ENCODE peak calls at places on chromosomes 4 and X, in six cellular contexts. One of them, this sample, is unnamed. For H3K4me1, the result is how much of the 10 kb centered on the place peaks cover.

GRCh38 chr4:122773021-122773420 is 40.5 kb downstream of the BBS12 start:
- DNase-seq in A549: no peak
- DNase-seq in effector memory CD4-positive, alpha-beta T cell: no peak
- DNase-seq in adrenal gland: no peak
- DNase-seq in CD4-positive, CD25-positive, alpha-beta regulatory T cell: no peak
- DNase-seq in astrocyte: no peak
- DNase-seq in this sample: no peak

GRCh38 chr4:109588176-109588575 is 28.1 kb downstream of the MCUB start:
- DNase-seq in A549: no peak
- DNase-seq in effector memory CD4-positive, alpha-beta T cell: no peak
- DNase-seq in adrenal gland: peak
- DNase-seq in CD4-positive, CD25-positive, alpha-beta regulatory T cell: peak
- DNase-seq in astrocyte: no peak
- DNase-seq in this sample: no peak

GRCh38 chrX:104173841-104174240 is 7.6 kb downstream of the FAM199X start:
- DNase-seq in A549: no peak
- DNase-seq in effector memory CD4-positive, alpha-beta T cell: no peak
- DNase-seq in adrenal gland: no peak
- DNase-seq in CD4-positive, CD25-positive, alpha-beta regulatory T cell: no peak
- DNase-seq in astrocyte: no peak
- DNase-seq in this sample: no peak

GRCh38 chrX:111168314-111168713 is 72.3 kb downstream of the PAK3 start:
- DNase-seq in A549: peak
- DNase-seq in effector memory CD4-positive, alpha-beta T cell: no peak
- DNase-seq in adrenal gland: peak
- DNase-seq in CD4-positive, CD25-positive, alpha-beta regulatory T cell: no peak
- DNase-seq in astrocyte: no peak
- DNase-seq in this sample: no peak

GRCh38 chr4:81031389-81032173 is 1.1 kb downstream of the BMP3 start:
- DNase-seq in A549: no peak
- DNase-seq in effector memory CD4-positive, alpha-beta T cell: no peak
- DNase-seq in adrenal gland: no peak
- DNase-seq in CD4-positive, CD25-positive, alpha-beta regulatory T cell: no peak
- DNase-seq in astrocyte: no peak
- DNase-seq in this sample: peak

GRCh38 chr4:26426892-26427291 is 63.4 kb downstream of the CCKAR start:
- DNase-seq in A549: no peak
- DNase-seq in effector memory CD4-positive, alpha-beta T cell: no peak
- DNase-seq in adrenal gland: no peak
- DNase-seq in CD4-positive, CD25-positive, alpha-beta regulatory T cell: no peak
- DNase-seq in astrocyte: no peak
- DNase-seq in this sample: no peak

GRCh38 chrX:119399772-119400101 is 601 bp downstream of the SLC25A43 start:
- DNase-seq in A549: no peak
- DNase-seq in effector memory CD4-positive, alpha-beta T cell: no peak
- DNase-seq in adrenal gland: no peak
- DNase-seq in CD4-positive, CD25-positive, alpha-beta regulatory T cell: no peak
- DNase-seq in astrocyte: peak
- DNase-seq in this sample: no peak

GRCh38 chrX:11188664-11189063 is 77.5 kb downstream of the HCCS start:
- DNase-seq in A549: no peak
- DNase-seq in effector memory CD4-positive, alpha-beta T cell: no peak
- DNase-seq in adrenal gland: no peak
- DNase-seq in CD4-positive, CD25-positive, alpha-beta regulatory T cell: no peak
- DNase-seq in astrocyte: peak
- DNase-seq in this sample: no peak

GRCh38 chr4:20101831-20102230 is 149.9 kb upstream of the SLIT2 start:
- DNase-seq in A549: no peak
- DNase-seq in effector memory CD4-positive, alpha-beta T cell: no peak
- DNase-seq in adrenal gland: no peak
- DNase-seq in CD4-positive, CD25-positive, alpha-beta regulatory T cell: no peak
- DNase-seq in astrocyte: no peak
- DNase-seq in this sample: no peak

GRCh38 chr4:100838286-100838685 is 320.5 kb upstream of the EMCN start:
- DNase-seq in A549: no peak
- DNase-seq in effector memory CD4-positive, alpha-beta T cell: no peak
- DNase-seq in adrenal gland: no peak
- DNase-seq in CD4-positive, CD25-positive, alpha-beta regulatory T cell: no peak
- DNase-seq in astrocyte: no peak
- DNase-seq in this sample: no peak

GRCh38 chr4:13143234-13143633 is 340.9 kb downstream of the RAB28 start:
- DNase-seq in A549: no peak
- DNase-seq in effector memory CD4-positive, alpha-beta T cell: no peak
- DNase-seq in adrenal gland: no peak
- DNase-seq in CD4-positive, CD25-positive, alpha-beta regulatory T cell: no peak
- DNase-seq in astrocyte: no peak
- DNase-seq in this sample: no peak
- H3K4me1 ChIP-seq in A549: under half
- H3K4me1 ChIP-seq in effector memory CD4-positive, alpha-beta T cell: under half
- H3K4me1 ChIP-seq in adrenal gland: under half
- H3K4me1 ChIP-seq in CD4-positive, CD25-positive, alpha-beta regulatory T cell: under half
- H3K4me1 ChIP-seq in astrocyte: under half
- H3K4me1 ChIP-seq in this sample: under half

GRCh38 chr4:84800256-84800655 is 166.2 kb downstream of the WDFY3 start:
- DNase-seq in A549: no peak
- DNase-seq in effector memory CD4-positive, alpha-beta T cell: no peak
- DNase-seq in adrenal gland: no peak
- DNase-seq in CD4-positive, CD25-positive, alpha-beta regulatory T cell: no peak
- DNase-seq in astrocyte: peak
- DNase-seq in this sample: no peak
- H3K27ac ChIP-seq in A549: no peak
- H3K27ac ChIP-seq in effector memory CD4-positive, alpha-beta T cell: no peak
- H3K27ac ChIP-seq in adrenal gland: no peak
- H3K27ac ChIP-seq in CD4-positive, CD25-positive, alpha-beta regulatory T cell: no peak
- H3K27ac ChIP-seq in astrocyte: no peak
- H3K27ac ChIP-seq in this sample: no peak

GRCh38 chrX:40097492-40098263 is at the start of gene BCOR:
- DNase-seq in A549: peak
- DNase-seq in effector memory CD4-positive, alpha-beta T cell: peak
- DNase-seq in adrenal gland: peak
- DNase-seq in CD4-positive, CD25-positive, alpha-beta regulatory T cell: peak
- DNase-seq in astrocyte: no peak
- DNase-seq in this sample: peak

GRCh38 chrX:40099046-40099968 is 1.5 kb upstream of the BCOR start:
- DNase-seq in A549: no peak
- DNase-seq in effector memory CD4-positive, alpha-beta T cell: peak
- DNase-seq in adrenal gland: peak
- DNase-seq in CD4-positive, CD25-positive, alpha-beta regulatory T cell: peak
- DNase-seq in astrocyte: no peak
- DNase-seq in this sample: peak

GRCh38 chrX:40097101-40097491 is 662 bp downstream of the BCOR start:
- DNase-seq in A549: no peak
- DNase-seq in effector memory CD4-positive, alpha-beta T cell: no peak
- DNase-seq in adrenal gland: peak
- DNase-seq in CD4-positive, CD25-positive, alpha-beta regulatory T cell: no peak
- DNase-seq in astrocyte: no peak
- DNase-seq in this sample: no peak

GRCh38 chrX:40100141-40100536 is 2.4 kb upstream of the BCOR start:
- DNase-seq in A549: no peak
- DNase-seq in effector memory CD4-positive, alpha-beta T cell: no peak
- DNase-seq in adrenal gland: peak
- DNase-seq in CD4-positive, CD25-positive, alpha-beta regulatory T cell: no peak
- DNase-seq in astrocyte: no peak
- DNase-seq in this sample: no peak

GRCh38 chrX:40098264-40099045 is 697 bp upstream of the BCOR start:
- DNase-seq in A549: peak
- DNase-seq in effector memory CD4-positive, alpha-beta T cell: peak
- DNase-seq in adrenal gland: peak
- DNase-seq in CD4-positive, CD25-positive, alpha-beta regulatory T cell: peak
- DNase-seq in astrocyte: no peak
- DNase-seq in this sample: no peak
- H3K4me1 ChIP-seq in A549: under half
- H3K4me1 ChIP-seq in effector memory CD4-positive, alpha-beta T cell: under half
- H3K4me1 ChIP-seq in adrenal gland: under half
- H3K4me1 ChIP-seq in CD4-positive, CD25-positive, alpha-beta regulatory T cell: under half
- H3K4me1 ChIP-seq in astrocyte: under half
- H3K4me1 ChIP-seq in this sample: under half

GRCh38 chr4:113586072-113586471 is 175.5 kb downstream of the CAMK2D start:
- DNase-seq in A549: no peak
- DNase-seq in effector memory CD4-positive, alpha-beta T cell: no peak
- DNase-seq in adrenal gland: peak
- DNase-seq in CD4-positive, CD25-positive, alpha-beta regulatory T cell: no peak
- DNase-seq in astrocyte: no peak
- DNase-seq in this sample: no peak
- H3K27ac ChIP-seq in A549: no peak
- H3K27ac ChIP-seq in effector memory CD4-positive, alpha-beta T cell: no peak
- H3K27ac ChIP-seq in adrenal gland: no peak
- H3K27ac ChIP-seq in CD4-positive, CD25-positive, alpha-beta regulatory T cell: no peak
- H3K27ac ChIP-seq in astrocyte: no peak
- H3K27ac ChIP-seq in this sample: no peak

GRCh38 chr4:3772632-3773031 is 6.4 kb downstream of the ADRA2C start:
- DNase-seq in A549: no peak
- DNase-seq in effector memory CD4-positive, alpha-beta T cell: no peak
- DNase-seq in adrenal gland: no peak
- DNase-seq in CD4-positive, CD25-positive, alpha-beta regulatory T cell: no peak
- DNase-seq in astrocyte: no peak
- DNase-seq in this sample: no peak
- H3K4me1 ChIP-seq in A549: under half
- H3K4me1 ChIP-seq in effector memory CD4-positive, alpha-beta T cell: under half
- H3K4me1 ChIP-seq in adrenal gland: under half
- H3K4me1 ChIP-seq in CD4-positive, CD25-positive, alpha-beta regulatory T cell: under half
- H3K4me1 ChIP-seq in astrocyte: under half
- H3K4me1 ChIP-seq in this sample: under half

GRCh38 chr4:151518359-151518758 is 109.4 kb downstream of the FHIP1A start:
- DNase-seq in A549: no peak
- DNase-seq in effector memory CD4-positive, alpha-beta T cell: no peak
- DNase-seq in adrenal gland: no peak
- DNase-seq in CD4-positive, CD25-positive, alpha-beta regulatory T cell: no peak
- DNase-seq in astrocyte: no peak
- DNase-seq in this sample: no peak
- H3K27ac ChIP-seq in A549: no peak
- H3K27ac ChIP-seq in effector memory CD4-positive, alpha-beta T cell: no peak
- H3K27ac ChIP-seq in adrenal gland: no peak
- H3K27ac ChIP-seq in CD4-positive, CD25-positive, alpha-beta regulatory T cell: no peak
- H3K27ac ChIP-seq in astrocyte: no peak
- H3K27ac ChIP-seq in this sample: no peak

GRCh38 chr4:139191373-139191772 is 14.4 kb upstream of the ELF2 start:
- DNase-seq in A549: no peak
- DNase-seq in effector memory CD4-positive, alpha-beta T cell: no peak
- DNase-seq in adrenal gland: no peak
- DNase-seq in CD4-positive, CD25-positive, alpha-beta regulatory T cell: no peak
- DNase-seq in astrocyte: peak
- DNase-seq in this sample: no peak

GRCh38 chr4:139184129-139184528 is 7.1 kb upstream of the ELF2 start:
- DNase-seq in A549: peak
- DNase-seq in effector memory CD4-positive, alpha-beta T cell: no peak
- DNase-seq in adrenal gland: no peak
- DNase-seq in CD4-positive, CD25-positive, alpha-beta regulatory T cell: no peak
- DNase-seq in astrocyte: peak
- DNase-seq in this sample: no peak

GRCh38 chr4:139189417-139189749 is 12.4 kb upstream of the ELF2 start:
- DNase-seq in A549: no peak
- DNase-seq in effector memory CD4-positive, alpha-beta T cell: no peak
- DNase-seq in adrenal gland: no peak
- DNase-seq in CD4-positive, CD25-positive, alpha-beta regulatory T cell: no peak
- DNase-seq in astrocyte: no peak
- DNase-seq in this sample: no peak

GRCh38 chr4:139188648-139189416 is 11.8 kb upstream of the ELF2 start:
- DNase-seq in A549: no peak
- DNase-seq in effector memory CD4-positive, alpha-beta T cell: no peak
- DNase-seq in adrenal gland: no peak
- DNase-seq in CD4-positive, CD25-positive, alpha-beta regulatory T cell: no peak
- DNase-seq in astrocyte: no peak
- DNase-seq in this sample: no peak
- H3K4me1 ChIP-seq in A549: under half
- H3K4me1 ChIP-seq in effector memory CD4-positive, alpha-beta T cell: under half
- H3K4me1 ChIP-seq in adrenal gland: under half
- H3K4me1 ChIP-seq in CD4-positive, CD25-positive, alpha-beta regulatory T cell: under half
- H3K4me1 ChIP-seq in astrocyte: under half
- H3K4me1 ChIP-seq in this sample: under half

DNA sequence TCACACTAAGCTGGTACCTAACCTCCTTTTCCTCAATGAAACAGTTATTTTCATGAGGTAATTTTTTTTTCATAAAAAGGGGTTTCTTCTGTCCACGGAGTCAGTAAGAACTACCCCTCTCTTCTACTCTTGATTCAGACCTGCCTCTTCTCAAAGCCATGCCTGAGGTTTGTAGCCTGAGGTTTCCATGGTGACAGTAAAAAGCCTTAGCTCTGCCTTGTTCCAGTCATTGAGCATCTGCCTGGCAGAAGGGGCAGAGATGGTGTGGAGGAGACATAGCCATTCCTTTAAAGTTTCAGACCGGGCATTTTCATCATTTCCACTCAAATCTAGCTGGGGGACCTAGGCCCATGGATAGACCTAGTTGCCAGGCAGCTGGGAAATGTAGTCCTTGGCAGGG is 135.5 kb downstream of the REPS2 start:
- DNase-seq in A549: no peak
- DNase-seq in effector memory CD4-positive, alpha-beta T cell: no peak
- DNase-seq in adrenal gland: no peak
- DNase-seq in CD4-positive, CD25-positive, alpha-beta regulatory T cell: no peak
- DNase-seq in astrocyte: no peak
- DNase-seq in this sample: no peak
- H3K27ac ChIP-seq in A549: no peak
- H3K27ac ChIP-seq in effector memory CD4-positive, alpha-beta T cell: no peak
- H3K27ac ChIP-seq in adrenal gland: no peak
- H3K27ac ChIP-seq in CD4-positive, CD25-positive, alpha-beta regulatory T cell: no peak
- H3K27ac ChIP-seq in astrocyte: no peak
- H3K27ac ChIP-seq in this sample: no peak

DNA sequence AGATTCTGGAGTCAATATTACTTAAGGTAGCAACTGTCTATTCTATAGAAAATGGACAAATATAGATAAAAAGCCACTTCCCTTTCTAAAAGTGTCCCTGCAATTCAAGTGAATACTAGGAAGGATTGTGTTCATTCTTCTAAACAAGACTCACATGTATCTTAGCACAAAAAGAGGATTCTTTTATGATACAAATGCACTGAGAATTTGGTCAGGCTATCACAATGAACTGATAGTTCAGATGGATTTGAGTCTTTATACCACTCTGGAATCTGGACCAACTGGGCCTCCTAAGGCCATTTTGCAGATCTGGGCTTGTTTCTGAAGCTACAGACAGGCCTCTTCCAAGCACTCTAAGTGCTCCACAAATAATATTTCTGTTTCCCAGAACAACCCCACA is 7.1 kb downstream of the PKD2 start:
- DNase-seq in A549: no peak
- DNase-seq in effector memory CD4-positive, alpha-beta T cell: no peak
- DNase-seq in adrenal gland: no peak
- DNase-seq in CD4-positive, CD25-positive, alpha-beta regulatory T cell: no peak
- DNase-seq in astrocyte: no peak
- DNase-seq in this sample: no peak
- H3K4me1 ChIP-seq in A549: half or more
- H3K4me1 ChIP-seq in effector memory CD4-positive, alpha-beta T cell: under half
- H3K4me1 ChIP-seq in adrenal gland: half or more
- H3K4me1 ChIP-seq in CD4-positive, CD25-positive, alpha-beta regulatory T cell: under half
- H3K4me1 ChIP-seq in astrocyte: under half
- H3K4me1 ChIP-seq in this sample: under half

GRCh38 chrX:96683997-96684338 is 674 bp upstream of the DIAPH2 start:
- DNase-seq in A549: no peak
- DNase-seq in effector memory CD4-positive, alpha-beta T cell: no peak
- DNase-seq in adrenal gland: no peak
- DNase-seq in CD4-positive, CD25-positive, alpha-beta regulatory T cell: no peak
- DNase-seq in astrocyte: no peak
- DNase-seq in this sample: no peak
- H3K27ac ChIP-seq in A549: peak
- H3K27ac ChIP-seq in effector memory CD4-positive, alpha-beta T cell: no peak
- H3K27ac ChIP-seq in adrenal gland: no peak
- H3K27ac ChIP-seq in CD4-positive, CD25-positive, alpha-beta regulatory T cell: peak
- H3K27ac ChIP-seq in astrocyte: no peak
- H3K27ac ChIP-seq in this sample: no peak

This sample was measured in left lung.